ENCODE peak calls at places on chromosomes 12 and 14, in six cellular contexts. X, D, K, Z, P and I are unnamed samples.

GRCh38 chr12:68960162-68960501 is 27.2 kb upstream of the CPM start:
- DNase-seq in X (no peak), D (no peak), K (no peak), Z (no peak), P (no peak), I (no peak)

GRCh38 chr14:89303452-89304435 is 113.3 kb downstream of the FOXN3 start:
- DNase-seq in X (peak), D (no peak), K (peak), Z (no peak), P (no peak), I (peak)

GRCh38 chr14:105491366-105492006 is 440 bp downstream of the TEDC1 start:
- DNase-seq in X (no peak), D (peak), K (peak), Z (peak), P (peak), I (peak)

GRCh38 chr12:59620326-59620725 is 24.5 kb downstream of the SLC16A7 start:
- DNase-seq in X (no peak), D (no peak), K (no peak), Z (no peak), P (no peak), I (no peak)

GRCh38 chr12:56880416-56881035 is 53.7 kb downstream of the SDR9C7 start:
- DNase-seq in X (no peak), D (no peak), K (peak), Z (no peak), P (no peak), I (no peak)

GRCh38 chr14:52724360-52724644 is 5.7 kb upstream of the STYX start:
- DNase-seq in X (no peak), D (no peak), K (no peak), Z (no peak), P (no peak), I (no peak)

GRCh38 chr12:95802482-95803264 is 12.1 kb upstream of the NTN4 start:
- DNase-seq in X (peak), D (no peak), K (peak), Z (no peak), P (no peak), I (no peak)

GRCh38 chr14:75295061-75295461 is 16.4 kb downstream of the FOS start:
- DNase-seq in X (peak), D (no peak), K (peak), Z (no peak), P (no peak), I (peak)

GRCh38 chr12:91577586-91578539 is 395.2 kb upstream of the DCN start:
- DNase-seq in X (no peak), D (no peak), K (peak), Z (no peak), P (no peak), I (no peak)

GRCh38 chr12:53719649-53720048 is 7.6 kb downstream of the CALCOCO1 start:
- DNase-seq in X (no peak), D (no peak), K (no peak), Z (no peak), P (no peak), I (no peak)

GRCh38 chr14:35878272-35879140 is 52.4 kb downstream of the BRMS1L start:
- DNase-seq in X (no peak), D (no peak), K (peak), Z (no peak), P (no peak), I (no peak)

GRCh38 chr14:99194736-99195135 is 77.3 kb downstream of the BCL11B start:
- DNase-seq in X (no peak), D (no peak), K (no peak), Z (no peak), P (no peak), I (peak)